ENCODE peak calls at places on chromosomes 7 and 10, in six cellular contexts. One of them, this sample, is unnamed.

GRCh38 chr10:61251089-61251488 is 202.1 kb downstream of the TMEM26 start:
- DNase-seq in fibroblast of pulmonary artery: no peak
- DNase-seq in AG10803: no peak
- DNase-seq in lower leg skin: no peak
- DNase-seq in amygdala: no peak
- DNase-seq in T-cell: no peak
- DNase-seq in this sample: no peak

GRCh38 chr7:100878013-100878412 is 3.1 kb downstream of the SRRT start:
- DNase-seq in fibroblast of pulmonary artery: no peak
- DNase-seq in AG10803: no peak
- DNase-seq in lower leg skin: no peak
- DNase-seq in amygdala: no peak
- DNase-seq in T-cell: no peak
- DNase-seq in this sample: no peak

GRCh38 chr7:55570939-55571338 is 1.4 kb downstream of the VOPP1 start:
- DNase-seq in AG10803: peak
- DNase-seq in fibroblast of pulmonary artery: peak
- DNase-seq in lower leg skin: no peak
- DNase-seq in amygdala: no peak
- DNase-seq in T-cell: no peak
- DNase-seq in this sample: peak

GRCh38 chr10:63671317-63671937 is 150.2 kb downstream of the REEP3 start:
- DNase-seq in fibroblast of pulmonary artery: peak
- DNase-seq in AG10803: peak
- DNase-seq in lower leg skin: no peak
- DNase-seq in T-cell: no peak
- DNase-seq in amygdala: no peak
- DNase-seq in this sample: peak

GRCh38 chr10:25627606-25628005 is 306.4 kb upstream of the MYO3A start:
- DNase-seq in AG10803: no peak
- DNase-seq in fibroblast of pulmonary artery: no peak
- DNase-seq in lower leg skin: no peak
- DNase-seq in amygdala: no peak
- DNase-seq in T-cell: no peak
- DNase-seq in this sample: no peak

GRCh38 chr10:7345717-7346116 is 65.1 kb downstream of the SFMBT2 start:
- DNase-seq in amygdala: no peak
- DNase-seq in AG10803: no peak
- DNase-seq in fibroblast of pulmonary artery: no peak
- DNase-seq in T-cell: no peak
- DNase-seq in lower leg skin: no peak
- DNase-seq in this sample: no peak

GRCh38 chr10:86363833-86364511 is 2.6 kb downstream of the GRID1 start:
- DNase-seq in lower leg skin: peak
- DNase-seq in AG10803: no peak
- DNase-seq in fibroblast of pulmonary artery: no peak
- DNase-seq in T-cell: no peak
- DNase-seq in amygdala: no peak
- DNase-seq in this sample: no peak

GRCh38 chr7:20219062-20219445 is 1.9 kb upstream of the MACC1 start:
- DNase-seq in amygdala: no peak
- DNase-seq in lower leg skin: no peak
- DNase-seq in fibroblast of pulmonary artery: no peak
- DNase-seq in AG10803: no peak
- DNase-seq in T-cell: no peak
- DNase-seq in this sample: no peak

GRCh38 chr10:7035111-7035761 is 375.6 kb downstream of the SFMBT2 start:
- DNase-seq in amygdala: no peak
- DNase-seq in fibroblast of pulmonary artery: no peak
- DNase-seq in lower leg skin: no peak
- DNase-seq in AG10803: no peak
- DNase-seq in T-cell: no peak
- DNase-seq in this sample: no peak

This sample was measured in fibroblast of mammary gland.